ENCODE peak calls at places on chromosomes 2 and 18, in four cellular contexts. One of them, this sample, is unnamed.
A peak's percentile ranks its signal among the peaks of the same experiment; 100 is the strongest.

GRCh38 chr2:57882895-57883515 is 163.6 kb upstream of the VRK2 start:
- DNase-seq in HCT116: no peak
- DNase-seq in K562: no peak
- DNase-seq in HepG2: no peak
- DNase-seq in this sample: peak; percentile 53

GRCh38 chr2:192090878-192091277 is 103.9 kb downstream of the TMEFF2 start:
- DNase-seq in HCT116: no peak
- DNase-seq in K562: no peak
- DNase-seq in HepG2: no peak
- DNase-seq in this sample: no peak

GRCh38 chr2:205483122-205483521 is 199.2 kb upstream of the NRP2 start:
- DNase-seq in HCT116: no peak
- DNase-seq in K562: no peak
- DNase-seq in HepG2: no peak
- DNase-seq in this sample: no peak

GRCh38 chr2:206271066-206271465 is 3.4 kb upstream of the ZDBF2 start:
- DNase-seq in HCT116: no peak
- DNase-seq in K562: no peak
- DNase-seq in HepG2: no peak
- DNase-seq in this sample: no peak

GRCh38 chr2:69291004-69291650 is 95.9 kb downstream of the GFPT1 start:
- DNase-seq in HCT116: no peak
- DNase-seq in K562: no peak
- DNase-seq in HepG2: peak; percentile 70
- DNase-seq in this sample: no peak

GRCh38 chr2:220076734-220077133 is 449.3 kb downstream of the SLC4A3 start:
- DNase-seq in HCT116: no peak
- DNase-seq in K562: no peak
- DNase-seq in HepG2: no peak
- DNase-seq in this sample: no peak

GRCh38 chr2:148660999-148661398 is 16.4 kb downstream of the EPC2 start:
- DNase-seq in HCT116: no peak
- DNase-seq in K562: no peak
- DNase-seq in HepG2: no peak
- DNase-seq in this sample: no peak

GRCh38 chr2:28134262-28134812 is 243.8 kb downstream of the BABAM2 start:
- DNase-seq in HCT116: no peak
- DNase-seq in K562: no peak
- DNase-seq in HepG2: no peak
- DNase-seq in this sample: no peak

GRCh38 chr18:56748698-56749268 is 97.6 kb downstream of the WDR7 start:
- DNase-seq in HCT116: peak; percentile 12
- DNase-seq in K562: peak; percentile 6
- DNase-seq in HepG2: peak; percentile 18
- DNase-seq in this sample: no peak

GRCh38 chr2:217610411-217610814 is 392.4 kb downstream of the TNS1 start:
- DNase-seq in HCT116: no peak
- DNase-seq in K562: no peak
- DNase-seq in HepG2: no peak
- DNase-seq in this sample: no peak

GRCh38 chr2:146997945-146998344 is 846.9 kb upstream of the ACVR2A start:
- DNase-seq in HCT116: no peak
- DNase-seq in K562: no peak
- DNase-seq in HepG2: no peak
- DNase-seq in this sample: no peak

GRCh38 chr2:30487603-30488002 is 40.6 kb downstream of the LCLAT1 start:
- DNase-seq in HCT116: no peak
- DNase-seq in K562: no peak
- DNase-seq in HepG2: no peak
- DNase-seq in this sample: no peak

GRCh38 chr2:96815326-96816126 is 542 bp upstream of the CNNM3 start:
- DNase-seq in HCT116: no peak
- DNase-seq in K562: no peak
- DNase-seq in HepG2: peak; percentile 39
- DNase-seq in this sample: no peak

GRCh38 chr2:152387046-152387445 is 52.1 kb downstream of the FMNL2 start:
- DNase-seq in HCT116: no peak
- DNase-seq in K562: no peak
- DNase-seq in HepG2: no peak
- DNase-seq in this sample: no peak

GRCh38 chr18:23330423-23330822 is 122.7 kb upstream of the RIOK3 start:
- DNase-seq in HCT116: no peak
- DNase-seq in K562: no peak
- DNase-seq in HepG2: no peak
- DNase-seq in this sample: no peak

GRCh38 chr2:101305492-101306123 is 2.9 kb downstream of the RNF149 start:
- DNase-seq in HCT116: no peak
- DNase-seq in K562: no peak
- DNase-seq in HepG2: no peak
- DNase-seq in this sample: no peak

GRCh38 chr18:13465476-13465875 is 246.9 kb downstream of the LDLRAD4 start:
- DNase-seq in HCT116: no peak
- DNase-seq in K562: no peak
- DNase-seq in HepG2: no peak
- DNase-seq in this sample: no peak

GRCh38 chr18:24427484-24427883 is 1.0 kb downstream of the IMPACT start:
- DNase-seq in HCT116: no peak
- DNase-seq in K562: no peak
- DNase-seq in HepG2: no peak
- DNase-seq in this sample: no peak

GRCh38 chr18:40866013-40866644 is 1088.9 kb upstream of the PIK3C3 start:
- DNase-seq in HCT116: no peak
- DNase-seq in K562: no peak
- DNase-seq in HepG2: no peak
- DNase-seq in this sample: no peak

GRCh38 chr2:181178823-181179412 is 198.5 kb downstream of the UBE2E3 start:
- DNase-seq in HCT116: peak; percentile 27
- DNase-seq in K562: peak; percentile 26
- DNase-seq in HepG2: peak; percentile 43
- DNase-seq in this sample: no peak

GRCh38 chr18:11071300-11071699 is 78.1 kb downstream of the PIEZO2 start:
- DNase-seq in HCT116: no peak
- DNase-seq in K562: no peak
- DNase-seq in HepG2: peak; percentile 47
- DNase-seq in this sample: no peak

GRCh38 chr2:47061989-47062678 is 93.0 kb downstream of the STPG4 start:
- DNase-seq in HCT116: no peak
- DNase-seq in K562: no peak
- DNase-seq in HepG2: no peak
- DNase-seq in this sample: no peak

GRCh38 chr2:112166801-112167499 is 28.8 kb downstream of the FBLN7 start:
- DNase-seq in HCT116: no peak
- DNase-seq in K562: no peak
- DNase-seq in HepG2: no peak
- DNase-seq in this sample: no peak

GRCh38 chr2:132497591-132497990 is 81.0 kb downstream of the GPR39 start:
- DNase-seq in HCT116: no peak
- DNase-seq in K562: no peak
- DNase-seq in HepG2: no peak
- DNase-seq in this sample: no peak

GRCh38 chr2:164739966-164740365 is 101.7 kb downstream of the COBLL1 start:
- DNase-seq in HCT116: no peak
- DNase-seq in K562: no peak
- DNase-seq in HepG2: no peak
- DNase-seq in this sample: no peak

GRCh38 chr2:100627653-100628300 is 65.0 kb downstream of the PDCL3 start:
- DNase-seq in HCT116: no peak
- DNase-seq in K562: no peak
- DNase-seq in HepG2: no peak
- DNase-seq in this sample: no peak

GRCh38 chr2:46922049-46922448 is 6.4 kb upstream of the MCFD2 start:
- DNase-seq in HCT116: no peak
- DNase-seq in K562: no peak
- DNase-seq in HepG2: no peak
- DNase-seq in this sample: no peak

GRCh38 chr2:11214770-11215169 is 59.5 kb downstream of the SLC66A3 start:
- DNase-seq in HCT116: no peak
- DNase-seq in K562: no peak
- DNase-seq in HepG2: no peak
- DNase-seq in this sample: no peak

GRCh38 chr2:43762286-43762685 is 11.6 kb upstream of the DYNC2LI1 start:
- DNase-seq in HCT116: no peak
- DNase-seq in K562: no peak
- DNase-seq in HepG2: no peak
- DNase-seq in this sample: no peak

GRCh38 chr18:73737990-73738389 is 409.6 kb downstream of the FBXO15 start:
- DNase-seq in HCT116: no peak
- DNase-seq in K562: no peak
- DNase-seq in HepG2: no peak
- DNase-seq in this sample: no peak

GRCh38 chr18:34993289-34993688 is 47.9 kb upstream of the MAPRE2 start:
- DNase-seq in HCT116: no peak
- DNase-seq in K562: no peak
- DNase-seq in HepG2: no peak
- DNase-seq in this sample: no peak

GRCh38 chr2:237453671-237454070 is 33.4 kb upstream of the MLPH start:
- DNase-seq in HCT116: no peak
- DNase-seq in K562: no peak
- DNase-seq in HepG2: no peak
- DNase-seq in this sample: no peak

GRCh38 chr18:70709720-70710119 is 420.9 kb downstream of the SOCS6 start:
- DNase-seq in HCT116: no peak
- DNase-seq in K562: no peak
- DNase-seq in HepG2: no peak
- DNase-seq in this sample: no peak

GRCh38 chr2:186919272-186919671 is 70.3 kb upstream of the ZSWIM2 start:
- DNase-seq in HCT116: peak; percentile 7
- DNase-seq in K562: no peak
- DNase-seq in HepG2: no peak
- DNase-seq in this sample: no peak

GRCh38 chr2:7773362-7773973 is 856.3 kb downstream of the RNF144A start:
- DNase-seq in HCT116: peak; percentile 0
- DNase-seq in K562: no peak
- DNase-seq in HepG2: no peak
- DNase-seq in this sample: no peak

GRCh38 chr18:22697561-22697960 is 235.6 kb upstream of the RBBP8 start:
- DNase-seq in HCT116: no peak
- DNase-seq in K562: no peak
- DNase-seq in HepG2: no peak
- DNase-seq in this sample: no peak

GRCh38 chr2:60439219-60439974 is 114.1 kb downstream of the BCL11A start:
- DNase-seq in HCT116: no peak
- DNase-seq in K562: peak; percentile 24
- DNase-seq in HepG2: no peak
- DNase-seq in this sample: peak; percentile 20

GRCh38 chr18:36315736-36316135 is 18.2 kb downstream of the FHOD3 start:
- DNase-seq in HCT116: no peak
- DNase-seq in K562: no peak
- DNase-seq in HepG2: no peak
- DNase-seq in this sample: no peak

GRCh38 chr18:59196161-59196560 is 23.8 kb upstream of the GRP start:
- DNase-seq in HCT116: no peak
- DNase-seq in K562: no peak
- DNase-seq in HepG2: no peak
- DNase-seq in this sample: no peak
- TF ChIP-seq TCF7L2 in HCT116: no peak
- TF ChIP-seq TCF7L2 in K562: no peak
- TF ChIP-seq TCF7L2 in HepG2: no peak
- TF ChIP-seq TCF7L2 in this sample: no peak

GRCh38 chr2:109196081-109196875 is 67.3 kb downstream of the SH3RF3 start:
- DNase-seq in HCT116: no peak
- DNase-seq in K562: no peak
- DNase-seq in HepG2: no peak
- DNase-seq in this sample: no peak

GRCh38 chr2:109189751-109190150 is 60.7 kb downstream of the SH3RF3 start:
- DNase-seq in HCT116: no peak
- DNase-seq in K562: no peak
- DNase-seq in HepG2: no peak
- DNase-seq in this sample: no peak

GRCh38 chr2:109195193-109196045 is 66.4 kb downstream of the SH3RF3 start:
- DNase-seq in HCT116: no peak
- DNase-seq in K562: no peak
- DNase-seq in HepG2: no peak
- DNase-seq in this sample: no peak

GRCh38 chr2:109197491-109198480 is 68.8 kb downstream of the SH3RF3 start:
- DNase-seq in HCT116: no peak
- DNase-seq in K562: no peak
- DNase-seq in HepG2: no peak
- DNase-seq in this sample: no peak

DNA sequence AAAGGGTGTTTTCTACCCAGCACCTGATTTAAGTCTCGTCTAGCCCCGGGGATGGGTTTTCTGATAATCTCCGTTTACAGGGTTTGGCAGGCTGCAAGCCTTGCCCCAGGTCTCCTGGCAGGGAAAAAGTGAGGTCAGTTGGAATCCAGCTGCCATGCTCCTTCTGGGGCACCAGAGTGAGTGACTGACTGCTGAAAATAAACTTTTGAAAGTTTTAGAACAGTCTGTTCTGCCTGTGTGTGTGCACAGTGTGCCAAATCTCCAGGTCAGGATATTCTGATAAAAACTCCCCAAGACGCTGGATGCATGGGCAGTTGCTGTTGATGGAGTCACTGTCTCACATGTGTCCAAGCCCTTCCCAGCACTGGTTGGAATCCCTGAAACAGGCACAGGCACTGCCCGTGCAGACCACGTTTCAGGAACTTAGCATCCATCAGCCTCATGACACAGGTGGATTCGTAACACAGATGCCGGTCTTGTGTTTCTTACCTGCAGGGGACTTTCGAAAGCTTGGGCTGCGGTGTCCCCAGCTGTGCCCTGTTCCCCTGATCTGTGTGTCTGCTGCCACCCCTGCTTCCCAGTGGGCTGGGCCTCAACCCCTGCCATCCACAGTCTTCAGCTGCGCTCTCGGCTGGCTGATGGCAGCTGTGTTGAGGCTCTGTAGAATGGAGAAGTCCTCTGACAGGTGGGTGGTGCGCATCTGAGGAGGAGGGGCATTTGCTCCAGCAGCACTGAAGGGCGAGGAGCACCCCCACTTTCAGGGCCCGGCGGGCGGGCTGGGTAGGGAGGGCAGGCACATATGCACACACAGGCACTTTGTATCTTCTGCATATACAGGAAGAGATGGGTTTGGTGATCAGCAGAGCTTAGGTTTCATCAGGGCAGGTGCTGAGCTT is 65.0 kb downstream of the SH3RF3 start:
- DNase-seq in HCT116: no peak
- DNase-seq in K562: no peak
- DNase-seq in HepG2: no peak
- DNase-seq in this sample: no peak
- TF ChIP-seq TCF7L2 in HCT116: no peak
- TF ChIP-seq TCF7L2 in K562: no peak
- TF ChIP-seq TCF7L2 in HepG2: no peak
- TF ChIP-seq TCF7L2 in this sample: no peak

GRCh38 chr2:159409116-159409800 is 122.8 kb upstream of the WDSUB1 start:
- DNase-seq in HCT116: no peak
- DNase-seq in K562: no peak
- DNase-seq in HepG2: no peak
- DNase-seq in this sample: no peak
- TF ChIP-seq TCF7L2 in HCT116: no peak
- TF ChIP-seq TCF7L2 in K562: no peak
- TF ChIP-seq TCF7L2 in HepG2: no peak
- TF ChIP-seq TCF7L2 in this sample: no peak

GRCh38 chr2:239396881-239397681 is 3.7 kb downstream of the HDAC4 start:
- DNase-seq in HCT116: no peak
- DNase-seq in K562: no peak
- DNase-seq in HepG2: no peak
- DNase-seq in this sample: no peak
- TF ChIP-seq TCF7L2 in HCT116: no peak
- TF ChIP-seq TCF7L2 in K562: no peak
- TF ChIP-seq TCF7L2 in HepG2: no peak
- TF ChIP-seq TCF7L2 in this sample: no peak

This sample was measured in Panc1.